ENCODE peak calls at places on chromosome 12, in nine cellular contexts. One of them, this sample, is unnamed.

GRCh38 chr12:84056-84455 is 17.5 kb downstream of the IQSEC3 start:
- DNase-seq in endothelial cell: no peak
- DNase-seq in NCI-H146: no peak
- DNase-seq in mammary epithelial cell: no peak
- DNase-seq in A549: no peak
- DNase-seq in HS-27A: no peak
- DNase-seq in astrocyte of the spinal cord: no peak
- DNase-seq in stimulated activated CD8-positive, alpha-beta memory T cell treated with anti-CD3 and anti-CD28 coated beads, Interleukin-7, amount 100 ng/mL, for 1 hour: no peak
- DNase-seq in activated CD4-positive, alpha-beta T cell treated with anti-CD3 and anti-CD28 coated beads for 48 hours: no peak
- DNase-seq in this sample: no peak

GRCh38 chr12:55942055-55942454 is 11.1 kb downstream of the DGKA start:
- DNase-seq in A549: no peak
- DNase-seq in HS-27A: no peak
- DNase-seq in mammary epithelial cell: no peak
- DNase-seq in NCI-H146: no peak
- DNase-seq in astrocyte of the spinal cord: no peak
- DNase-seq in stimulated activated CD8-positive, alpha-beta memory T cell treated with anti-CD3 and anti-CD28 coated beads, Interleukin-7, amount 100 ng/mL, for 1 hour: no peak
- DNase-seq in endothelial cell: no peak
- DNase-seq in activated CD4-positive, alpha-beta T cell treated with anti-CD3 and anti-CD28 coated beads for 48 hours: no peak
- DNase-seq in this sample: no peak

GRCh38 chr12:51262758-51263177 is 7.4 kb downstream of the SMAGP start:
- DNase-seq in stimulated activated CD8-positive, alpha-beta memory T cell treated with anti-CD3 and anti-CD28 coated beads, Interleukin-7, amount 100 ng/mL, for 1 hour: no peak
- DNase-seq in astrocyte of the spinal cord: peak; percentile 52
- DNase-seq in mammary epithelial cell: peak; percentile 42
- DNase-seq in NCI-H146: peak; percentile 35
- DNase-seq in activated CD4-positive, alpha-beta T cell treated with anti-CD3 and anti-CD28 coated beads for 48 hours: peak; percentile 61
- DNase-seq in HS-27A: no peak
- DNase-seq in A549: peak; percentile 83
- DNase-seq in endothelial cell: peak; percentile 45
- DNase-seq in this sample: no peak

GRCh38 chr12:88242161-88242925 is 100.2 kb downstream of the TMTC3 start:
- DNase-seq in activated CD4-positive, alpha-beta T cell treated with anti-CD3 and anti-CD28 coated beads for 48 hours: peak; percentile 47
- DNase-seq in A549: peak; percentile 78
- DNase-seq in endothelial cell: no peak
- DNase-seq in NCI-H146: no peak
- DNase-seq in stimulated activated CD8-positive, alpha-beta memory T cell treated with anti-CD3 and anti-CD28 coated beads, Interleukin-7, amount 100 ng/mL, for 1 hour: no peak
- DNase-seq in astrocyte of the spinal cord: peak; percentile 98
- DNase-seq in HS-27A: peak; percentile 82
- DNase-seq in mammary epithelial cell: peak; percentile 95
- DNase-seq in this sample: no peak

GRCh38 chr12:20415013-20415412 is 46.7 kb downstream of the PDE3A start:
- DNase-seq in stimulated activated CD8-positive, alpha-beta memory T cell treated with anti-CD3 and anti-CD28 coated beads, Interleukin-7, amount 100 ng/mL, for 1 hour: no peak
- DNase-seq in mammary epithelial cell: no peak
- DNase-seq in NCI-H146: no peak
- DNase-seq in endothelial cell: no peak
- DNase-seq in A549: no peak
- DNase-seq in astrocyte of the spinal cord: peak; percentile 42
- DNase-seq in HS-27A: no peak
- DNase-seq in activated CD4-positive, alpha-beta T cell treated with anti-CD3 and anti-CD28 coated beads for 48 hours: no peak
- DNase-seq in this sample: peak; percentile 30

GRCh38 chr12:1698638-1699214 is 7.9 kb downstream of the ADIPOR2 start:
- DNase-seq in NCI-H146: no peak
- DNase-seq in A549: no peak
- DNase-seq in endothelial cell: no peak
- DNase-seq in HS-27A: no peak
- DNase-seq in activated CD4-positive, alpha-beta T cell treated with anti-CD3 and anti-CD28 coated beads for 48 hours: no peak
- DNase-seq in stimulated activated CD8-positive, alpha-beta memory T cell treated with anti-CD3 and anti-CD28 coated beads, Interleukin-7, amount 100 ng/mL, for 1 hour: no peak
- DNase-seq in mammary epithelial cell: no peak
- DNase-seq in astrocyte of the spinal cord: no peak
- DNase-seq in this sample: no peak

GRCh38 chr12:32069071-32069470 is 37.6 kb upstream of the BICD1 start:
- DNase-seq in activated CD4-positive, alpha-beta T cell treated with anti-CD3 and anti-CD28 coated beads for 48 hours: no peak
- DNase-seq in A549: peak; percentile 59
- DNase-seq in stimulated activated CD8-positive, alpha-beta memory T cell treated with anti-CD3 and anti-CD28 coated beads, Interleukin-7, amount 100 ng/mL, for 1 hour: no peak
- DNase-seq in astrocyte of the spinal cord: peak; percentile 18
- DNase-seq in endothelial cell: no peak
- DNase-seq in HS-27A: no peak
- DNase-seq in mammary epithelial cell: no peak
- DNase-seq in NCI-H146: no peak
- DNase-seq in this sample: no peak

GRCh38 chr12:23197266-23197665 is 572.3 kb downstream of the ETNK1 start:
- DNase-seq in mammary epithelial cell: no peak
- DNase-seq in endothelial cell: no peak
- DNase-seq in NCI-H146: no peak
- DNase-seq in HS-27A: no peak
- DNase-seq in A549: no peak
- DNase-seq in astrocyte of the spinal cord: peak; percentile 16
- DNase-seq in activated CD4-positive, alpha-beta T cell treated with anti-CD3 and anti-CD28 coated beads for 48 hours: no peak
- DNase-seq in stimulated activated CD8-positive, alpha-beta memory T cell treated with anti-CD3 and anti-CD28 coated beads, Interleukin-7, amount 100 ng/mL, for 1 hour: no peak
- DNase-seq in this sample: no peak

GRCh38 chr12:116492703-116493324 is 66.4 kb upstream of the MAP1LC3B2 start:
- DNase-seq in NCI-H146: no peak
- DNase-seq in endothelial cell: no peak
- DNase-seq in stimulated activated CD8-positive, alpha-beta memory T cell treated with anti-CD3 and anti-CD28 coated beads, Interleukin-7, amount 100 ng/mL, for 1 hour: no peak
- DNase-seq in mammary epithelial cell: peak; percentile 72
- DNase-seq in astrocyte of the spinal cord: peak; percentile 46
- DNase-seq in HS-27A: peak; percentile 2
- DNase-seq in A549: peak; percentile 91
- DNase-seq in activated CD4-positive, alpha-beta T cell treated with anti-CD3 and anti-CD28 coated beads for 48 hours: peak; percentile 31
- DNase-seq in this sample: peak; percentile 43

GRCh38 chr12:79690156-79690605 is 583 bp downstream of the PAWR start:
- DNase-seq in NCI-H146: peak; percentile 85
- DNase-seq in endothelial cell: peak; percentile 50
- DNase-seq in stimulated activated CD8-positive, alpha-beta memory T cell treated with anti-CD3 and anti-CD28 coated beads, Interleukin-7, amount 100 ng/mL, for 1 hour: no peak
- DNase-seq in mammary epithelial cell: no peak
- DNase-seq in A549: peak; percentile 63
- DNase-seq in activated CD4-positive, alpha-beta T cell treated with anti-CD3 and anti-CD28 coated beads for 48 hours: peak; percentile 5
- DNase-seq in astrocyte of the spinal cord: no peak
- DNase-seq in HS-27A: no peak
- DNase-seq in this sample: peak; percentile 27

GRCh38 chr12:105033851-105034250 is 47.7 kb downstream of the NOPCHAP1 start:
- DNase-seq in HS-27A: no peak
- DNase-seq in mammary epithelial cell: no peak
- DNase-seq in endothelial cell: no peak
- DNase-seq in A549: no peak
- DNase-seq in stimulated activated CD8-positive, alpha-beta memory T cell treated with anti-CD3 and anti-CD28 coated beads, Interleukin-7, amount 100 ng/mL, for 1 hour: no peak
- DNase-seq in activated CD4-positive, alpha-beta T cell treated with anti-CD3 and anti-CD28 coated beads for 48 hours: no peak
- DNase-seq in NCI-H146: no peak
- DNase-seq in astrocyte of the spinal cord: no peak
- DNase-seq in this sample: no peak

GRCh38 chr12:54929998-54930397 is 54.6 kb downstream of the TESPA1 start:
- DNase-seq in mammary epithelial cell: no peak
- DNase-seq in A549: no peak
- DNase-seq in NCI-H146: no peak
- DNase-seq in HS-27A: no peak
- DNase-seq in endothelial cell: no peak
- DNase-seq in activated CD4-positive, alpha-beta T cell treated with anti-CD3 and anti-CD28 coated beads for 48 hours: no peak
- DNase-seq in astrocyte of the spinal cord: no peak
- DNase-seq in stimulated activated CD8-positive, alpha-beta memory T cell treated with anti-CD3 and anti-CD28 coated beads, Interleukin-7, amount 100 ng/mL, for 1 hour: no peak
- DNase-seq in this sample: no peak

GRCh38 chr12:30201301-30202160 is 417.8 kb upstream of the TMTC1 start:
- DNase-seq in endothelial cell: no peak
- DNase-seq in NCI-H146: no peak
- DNase-seq in mammary epithelial cell: no peak
- DNase-seq in astrocyte of the spinal cord: no peak
- DNase-seq in HS-27A: no peak
- DNase-seq in A549: no peak
- DNase-seq in activated CD4-positive, alpha-beta T cell treated with anti-CD3 and anti-CD28 coated beads for 48 hours: no peak
- DNase-seq in stimulated activated CD8-positive, alpha-beta memory T cell treated with anti-CD3 and anti-CD28 coated beads, Interleukin-7, amount 100 ng/mL, for 1 hour: no peak
- DNase-seq in this sample: no peak

This sample was measured in GDM1.